ENCODE peak calls at places on chromosomes 16 and 17, in seven cellular contexts. D is stomach, Q is AG04449, X is AG10803, A is HFF-Myc, G is upper lobe of right lung, K is GM12865. E is an unnamed sample.

GRCh38 chr17:7315570-7316243 is 547 bp upstream of the GPS2 start:
- DNase-seq in D (peak), Q (no peak), X (no peak), A (no peak), G (peak), K (no peak), E (no peak)

GRCh38 chr17:40846515-40847155 is 20.4 kb downstream of the KRT12 start:
- DNase-seq in D (no peak), Q (no peak), X (no peak), A (no peak), G (no peak), K (no peak), E (no peak)

GRCh38 chr17:75571197-75571884 is 16.3 kb upstream of the MYO15B start:
- DNase-seq in D (peak), Q (no peak), X (no peak), A (no peak), G (peak), K (peak), E (no peak)

GRCh38 chr17:59893617-59894100 is 738 bp downstream of the RPS6KB1 start:
- DNase-seq in D (no peak), Q (no peak), X (peak), A (no peak), G (no peak), K (peak), E (no peak)

GRCh38 chr17:46776298-46777005 is 42.0 kb downstream of the WNT3 start:
- DNase-seq in D (no peak), Q (no peak), X (no peak), A (no peak), G (no peak), K (no peak), E (no peak)

GRCh38 chr16:73071131-73071940 is 23.4 kb upstream of the ZFHX3 start:
- DNase-seq in D (peak), Q (no peak), X (no peak), A (no peak), G (peak), K (no peak), E (no peak)

GRCh38 chr17:15513859-15514446 is 46.5 kb upstream of the CDRT4 start:
- DNase-seq in D (no peak), Q (no peak), X (no peak), A (no peak), G (no peak), K (no peak), E (no peak)

GRCh38 chr17:68514809-68515208 is 2.6 kb downstream of the PRKAR1A start:
- DNase-seq in D (no peak), Q (no peak), X (peak), A (no peak), G (no peak), K (no peak), E (peak)

GRCh38 chr17:7266784-7267183 is 4.5 kb upstream of the CLDN7 start:
- DNase-seq in D (no peak), Q (no peak), X (no peak), A (no peak), G (no peak), K (no peak), E (no peak)

GRCh38 chr16:27363246-27363632 is 38.7 kb upstream of the IL21R start:
- DNase-seq in D (no peak), Q (no peak), X (no peak), A (no peak), G (no peak), K (no peak), E (no peak)
- TF ChIP-seq CTCF in D (no peak), Q (no peak), X (no peak), A (no peak), G (no peak), K (no peak), E (no peak)

GRCh38 chr17:28896884-28897768 is at the start of gene FLOT2:
- DNase-seq in D (peak), Q (no peak), X (peak), A (no peak), G (peak), K (peak), E (no peak)
- H3K4me3 ChIP-seq in D (peak), Q (peak), X (peak), A (peak), G (peak), K (peak), E (peak)

DNA sequence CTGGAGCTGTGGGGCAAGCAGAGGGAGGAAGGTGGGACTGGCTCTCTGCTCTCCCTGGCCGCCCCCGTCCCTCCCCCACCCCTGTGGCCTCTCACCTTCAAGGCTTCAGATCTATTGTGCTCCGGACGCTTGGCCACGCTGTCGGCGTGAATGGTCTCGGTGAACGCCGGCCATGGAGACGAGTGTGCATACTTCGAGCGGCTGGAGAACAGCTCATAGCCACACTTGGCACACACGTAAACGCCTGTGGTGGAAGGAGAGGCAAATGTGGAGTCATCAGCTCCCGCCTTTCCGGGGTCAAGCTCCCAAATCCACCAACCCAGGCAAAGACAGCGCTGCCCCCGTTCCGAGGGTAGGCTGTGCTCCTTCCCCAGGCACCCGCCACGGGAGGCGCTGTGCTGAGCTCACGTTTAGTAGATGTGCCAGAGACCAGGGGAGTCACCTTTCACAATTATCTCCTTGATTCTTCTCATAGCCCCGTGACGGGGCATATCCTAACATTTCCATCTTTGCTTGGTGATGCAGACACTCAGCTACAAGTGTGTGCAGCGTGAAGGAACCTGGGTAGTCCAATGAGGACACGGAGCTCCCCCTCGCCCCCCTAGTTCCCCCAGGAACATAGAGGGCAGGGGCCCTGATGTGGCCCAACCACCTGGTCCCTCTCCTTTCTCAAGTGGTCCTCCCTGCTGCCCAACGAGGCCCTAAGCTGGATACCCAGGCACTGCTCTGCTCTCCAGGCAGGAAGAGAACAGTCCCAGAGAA is 1.7 kb downstream of the MSRB1 start:
- DNase-seq in D (no peak), Q (no peak), X (no peak), A (no peak), G (no peak), K (no peak), E (no peak)
- TF ChIP-seq CTCF in D (no peak), Q (no peak), X (no peak), A (no peak), G (no peak), K (no peak), E (peak)

DNA sequence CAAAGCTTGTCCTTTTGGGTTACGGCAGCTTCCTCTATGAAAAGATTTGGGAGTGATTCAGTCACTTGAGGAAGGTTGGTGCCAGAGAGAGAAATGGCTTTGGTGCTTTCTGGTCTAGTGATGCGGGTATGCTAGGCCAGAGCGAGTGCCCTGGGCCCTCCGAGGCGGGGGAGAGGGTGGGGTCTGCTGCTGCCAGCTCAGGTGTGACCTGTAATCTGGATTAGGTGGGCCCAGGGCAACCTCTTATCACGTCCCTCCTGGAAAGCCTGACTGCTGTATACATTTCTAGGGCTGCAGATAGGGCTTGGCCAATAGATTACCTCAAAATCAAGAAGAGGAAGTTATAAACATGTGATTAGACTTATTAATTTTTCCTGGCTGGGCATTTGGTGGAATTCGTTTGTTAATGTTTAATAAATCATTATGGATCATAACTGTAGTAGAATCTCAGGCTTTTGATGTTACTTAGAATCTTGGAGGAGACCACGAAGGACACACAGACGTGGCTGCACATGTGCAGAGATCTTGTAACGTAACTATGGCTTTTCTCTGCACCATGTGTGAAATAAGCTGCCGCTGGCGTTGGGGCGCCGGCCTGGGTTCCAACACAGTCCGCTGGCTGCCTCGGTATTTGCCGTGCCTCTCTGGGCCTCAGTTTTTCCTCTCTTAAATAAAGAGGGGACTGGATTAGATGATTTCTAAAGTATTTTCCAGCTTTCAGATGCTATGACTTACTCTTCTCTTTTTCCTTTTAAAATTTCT is 1.2 kb downstream of the IRF8 start:
- DNase-seq in D (peak), Q (no peak), X (no peak), A (no peak), G (no peak), K (no peak), E (no peak)
- H3K4me3 ChIP-seq in D (peak), Q (no peak), X (no peak), A (no peak), G (peak), K (peak), E (no peak)

DNA sequence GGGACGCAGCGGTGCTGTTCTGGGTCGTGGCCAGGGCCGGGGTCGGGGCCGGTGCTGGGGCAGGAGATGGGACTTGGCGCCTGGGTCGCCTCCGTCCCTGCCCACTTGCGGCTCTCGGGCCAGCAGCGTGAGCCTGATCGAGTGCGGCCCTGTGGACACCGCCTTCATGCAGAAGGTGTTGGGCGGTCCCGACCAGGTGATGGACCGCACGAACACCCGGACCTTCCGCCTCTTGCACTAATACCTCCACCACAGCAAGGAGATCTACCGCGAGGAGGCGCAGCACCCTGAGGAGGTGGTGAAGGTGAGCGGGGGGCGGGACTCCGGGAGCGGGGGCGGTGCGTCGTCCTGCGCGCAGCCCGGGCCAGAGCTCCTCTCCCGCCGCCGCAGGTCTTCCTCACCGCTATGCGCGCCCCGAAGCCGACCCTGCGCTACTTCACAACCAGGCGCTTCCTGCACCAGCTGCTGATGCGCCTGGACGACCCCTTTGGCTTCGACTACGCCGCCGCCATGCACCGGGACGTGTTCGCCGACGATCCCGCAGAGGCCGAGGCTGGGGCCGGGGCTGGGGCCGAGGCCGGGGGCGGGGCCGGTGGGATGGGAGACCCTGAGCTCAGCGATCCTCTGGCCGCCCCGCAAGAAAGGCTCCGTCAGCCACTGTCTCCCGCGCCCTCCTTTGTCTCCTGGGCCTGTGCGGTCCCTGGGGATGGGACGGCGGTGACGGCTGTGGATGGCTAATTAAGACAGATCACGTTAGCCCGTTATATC is 4.5 kb upstream of the HSD17B1 start:
- DNase-seq in D (peak), Q (no peak), X (no peak), A (no peak), G (peak), K (peak), E (no peak)
- TF ChIP-seq CTCF in D (no peak), Q (peak), X (no peak), A (peak), G (peak), K (peak), E (peak)

E was measured in kidney epithelial cell.